ENCODE peak calls at places on chromosomes 2 and 18, in five cellular contexts. X is WTC11; J is body of pancreas; K is stimulated activated CD4-positive, alpha-beta T cell treated with anti-CD3 and anti-CD28 coated beads, TNF-alpha, amount 100 ng/mL, for 48 hours; Z is T-cell. W is an unnamed sample.
A peak's percentile ranks its signal among the peaks of the same experiment; 100 is the strongest.

GRCh38 chr18:63342206-63342605 is 22.6 kb upstream of the BCL2 start:
- DNase-seq in X (peak; percentile 58), J (no peak), K (no peak), Z (no peak), W (no peak)

GRCh38 chr2:31334311-31335026 is 80.1 kb downstream of the XDH start:
- DNase-seq in X (no peak), J (no peak), K (no peak), Z (no peak), W (no peak)

GRCh38 chr2:187586091-187586632 is 31.9 kb upstream of the TFPI start:
- DNase-seq in X (no peak), J (no peak), K (no peak), Z (no peak), W (no peak)

GRCh38 chr18:47881752-47882455 is 48.6 kb downstream of the SMAD2 start:
- DNase-seq in X (no peak), J (no peak), K (no peak), Z (no peak), W (no peak)

GRCh38 chr2:232696609-232697058 is 497 bp upstream of the GIGYF2 start:
- DNase-seq in X (no peak), J (no peak), K (no peak), Z (no peak), W (no peak)

GRCh38 chr2:15643209-15643500 is 51.5 kb downstream of the DDX1 start:
- DNase-seq in X (no peak), J (no peak), K (no peak), Z (no peak), W (no peak)

GRCh38 chr2:167191588-167191987 is 303.3 kb downstream of the XIRP2 start:
- DNase-seq in X (no peak), J (no peak), K (no peak), Z (no peak), W (no peak)

GRCh38 chr2:226813148-226813701 is 13.6 kb upstream of the IRS1 start:
- DNase-seq in X (peak; percentile 26), J (no peak), K (no peak), Z (no peak), W (no peak)

GRCh38 chr2:170115501-170116229 is 62.3 kb upstream of the MYO3B start:
- DNase-seq in X (no peak), J (no peak), K (no peak), Z (no peak), W (no peak)

GRCh38 chr2:28627722-28628480 is 123.7 kb upstream of the PPP1CB start:
- DNase-seq in X (no peak), J (peak; percentile 59), K (no peak), Z (no peak), W (no peak)

GRCh38 chr2:108583903-108584520 is 49.7 kb downstream of the LIMS1 start:
- DNase-seq in X (peak; percentile 40), J (peak; percentile 71), K (peak; percentile 33), Z (peak; percentile 37), W (peak; percentile 5)

GRCh38 chr2:212777020-212777491 is 238.5 kb upstream of the ERBB4 start:
- DNase-seq in X (no peak), J (no peak), K (no peak), Z (no peak), W (no peak)